ENCODE peak calls at places on chromosome 20, in eight cellular contexts. T, F, H, Z, J, D, I and B are unnamed samples.

GRCh38 chr20:11170565-11170964 is 496.8 kb upstream of the JAG1 start:
- DNase-seq in H (no peak), D (no peak), I (no peak), F (no peak), T (peak; percentile 37), J (no peak), Z (no peak), B (no peak)

GRCh38 chr20:49372095-49372734 is 94.4 kb upstream of the ZNFX1 start:
- DNase-seq in Z (no peak), J (no peak), I (no peak), H (no peak), F (no peak), D (no peak), T (no peak), B (no peak)

GRCh38 chr20:50003253-50003656 is 20.5 kb downstream of the SNAI1 start:
- DNase-seq in I (no peak), F (no peak), Z (no peak), J (no peak), H (no peak), T (peak; percentile 95), D (peak; percentile 81), B (no peak)

GRCh38 chr20:42483694-42484303 is 705.9 kb downstream of the PTPRT start:
- DNase-seq in I (peak; percentile 57), D (no peak), Z (peak; percentile 59), T (no peak), F (no peak), J (no peak), H (no peak), B (peak; percentile 23)

GRCh38 chr20:57613481-57613921 is 6.7 kb downstream of the ZBP1 start:
- DNase-seq in H (no peak), J (no peak), Z (no peak), F (no peak), I (no peak), D (no peak), T (no peak), B (no peak)

GRCh38 chr20:44598413-44599290 is 16.3 kb downstream of the PKIG start:
- DNase-seq in D (no peak), I (no peak), J (no peak), Z (peak; percentile 20), F (no peak), H (no peak), T (no peak), B (peak; percentile 71)

GRCh38 chr20:36152266-36152665 is 2.3 kb upstream of the EPB41L1 start:
- DNase-seq in J (no peak), Z (no peak), T (no peak), I (no peak), F (no peak), H (no peak), D (no peak), B (no peak)

GRCh38 chr20:11267131-11267761 is 593.4 kb upstream of the JAG1 start:
- DNase-seq in I (peak; percentile 89), H (no peak), F (no peak), T (peak; percentile 98), Z (peak; percentile 39), D (peak; percentile 77), J (no peak), B (peak; percentile 82)